ENCODE peak calls at places on chromosomes 7 and 10, in six cellular contexts. Q is OCI-LY7, J is heart right ventricle, D is IMR-90, G is PC-3, X is lower lobe of right lung. R is an unnamed sample.

GRCh38 chr10:129192344-129193128 is 274.5 kb upstream of the MGMT start:
- DNase-seq in Q (no peak), G (no peak), D (no peak), J (peak), X (no peak), R (no peak)

GRCh38 chr10:112332022-112332421 is 41.9 kb upstream of the ACSL5 start:
- DNase-seq in D (no peak), G (no peak), X (no peak), J (no peak), Q (no peak), R (no peak)

GRCh38 chr7:91264924-91265681 is 870 bp downstream of the FZD1 start:
- DNase-seq in D (peak), G (peak), Q (peak), X (peak), J (peak), R (no peak)

GRCh38 chr7:112481833-112482669 is 1.3 kb downstream of the LSMEM1 start:
- DNase-seq in Q (no peak), J (peak), G (peak), X (no peak), D (peak), R (no peak)

GRCh38 chr10:124469956-124470484 is 8.4 kb downstream of the LHPP start:
- DNase-seq in J (no peak), G (no peak), Q (no peak), X (no peak), D (no peak), R (no peak)

GRCh38 chr10:121465215-121465614 is 133.0 kb downstream of the FGFR2 start:
- DNase-seq in Q (no peak), D (no peak), X (no peak), G (no peak), J (no peak), R (no peak)

GRCh38 chr7:151251926-151252835 is 3.7 kb upstream of the SMARCD3 start:
- DNase-seq in J (peak), D (peak), G (peak), Q (no peak), X (peak), R (peak)

GRCh38 chr10:128873408-128873807 is 593.6 kb upstream of the MGMT start:
- DNase-seq in Q (no peak), X (no peak), D (no peak), G (no peak), J (no peak), R (no peak)

GRCh38 chr10:69751216-69751615 is 50.5 kb upstream of the COL13A1 start:
- DNase-seq in Q (no peak), D (no peak), G (no peak), X (no peak), J (no peak), R (no peak)

GRCh38 chr7:158847451-158847866 is 8.9 kb upstream of the DYNC2I1 start:
- DNase-seq in G (no peak), J (no peak), Q (no peak), D (no peak), X (no peak), R (no peak)

GRCh38 chr10:1213252-1213651 is 157.1 kb downstream of the WDR37 start:
- DNase-seq in D (no peak), G (no peak), Q (no peak), J (no peak), X (no peak), R (no peak)

GRCh38 chr10:26269754-26270153 is 53.2 kb downstream of the GAD2 start:
- DNase-seq in J (no peak), Q (peak), X (no peak), D (no peak), G (peak), R (no peak)

GRCh38 chr7:114214454-114214853 is 200.2 kb upstream of the FOXP2 start:
- DNase-seq in J (no peak), G (no peak), X (no peak), D (no peak), Q (no peak), R (no peak)

GRCh38 chr7:114206688-114207087 is 207.9 kb upstream of the FOXP2 start:
- DNase-seq in D (no peak), Q (no peak), G (no peak), X (no peak), J (no peak), R (no peak)

GRCh38 chr7:114212753-114213439 is 201.7 kb upstream of the FOXP2 start:
- DNase-seq in D (no peak), Q (no peak), J (no peak), G (no peak), X (no peak), R (no peak)

DNA sequence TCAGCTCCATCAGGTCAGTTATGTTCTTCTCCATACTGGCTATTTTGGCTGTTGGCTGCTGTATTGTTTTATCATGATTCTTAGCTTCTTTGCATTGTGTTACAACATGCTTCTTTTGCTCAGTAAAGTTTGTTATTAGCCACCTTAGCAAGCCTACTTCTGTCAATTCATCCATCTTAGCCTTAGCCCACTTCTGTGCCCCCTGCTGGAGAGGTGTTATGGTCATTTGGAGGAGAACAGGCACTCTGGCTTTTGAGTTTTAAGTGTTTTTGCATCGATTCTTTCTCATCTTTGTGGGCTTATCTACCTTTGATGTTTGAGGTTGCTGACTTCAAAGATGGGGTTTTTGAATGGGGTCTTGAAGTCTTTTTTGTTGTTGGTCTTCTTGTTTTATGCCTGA is 204.6 kb upstream of the FOXP2 start:
- DNase-seq in D (no peak), X (no peak), Q (no peak), J (no peak), G (no peak), R (no peak)
- TF ChIP-seq CTCF in D (no peak), X (no peak), Q (peak), J (no peak), G (no peak), R (peak)

GRCh38 chr10:107686095-107686494 is 521.6 kb upstream of the SORCS1 start:
- DNase-seq in G (no peak), D (no peak), X (peak), J (peak), Q (peak), R (no peak)
- H3K27ac ChIP-seq in G (no peak), D (no peak), X (peak), J (no peak), Q (no peak), R (no peak)

GRCh38 chr10:127694580-127695193 is 42.3 kb upstream of the FOXI2 start:
- DNase-seq in Q (peak), D (no peak), G (peak), X (peak), J (no peak), R (no peak)
- TF ChIP-seq CTCF in Q (peak), D (no peak), G (peak), X (peak), J (peak), R (no peak)

GRCh38 chr7:6272481-6273323 is at the start of gene CYTH3:
- DNase-seq in G (peak), X (peak), J (peak), D (peak), Q (peak), R (no peak)
- H3K27ac ChIP-seq in G (no peak), X (peak), J (peak), D (peak), Q (no peak), R (no peak)

DNA sequence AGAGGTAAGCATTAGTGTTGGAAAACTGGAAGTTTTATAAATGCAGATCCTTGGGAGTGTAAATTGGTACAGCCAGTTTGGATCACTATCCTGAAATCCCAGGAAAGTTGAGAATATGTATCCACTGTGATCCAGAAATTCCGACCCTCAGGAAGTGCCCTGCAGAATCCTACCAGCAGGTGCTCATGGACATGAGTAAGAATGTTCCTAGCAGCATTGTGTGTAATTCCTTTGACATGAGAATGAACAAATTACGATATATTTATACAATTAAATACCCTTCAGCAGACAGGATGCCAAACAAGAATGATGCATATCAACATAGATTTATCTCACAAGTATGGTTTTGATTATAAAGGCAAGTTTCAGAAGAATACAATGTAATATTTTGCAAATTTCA is 181.6 kb downstream of the XPNPEP1 start:
- DNase-seq in X (no peak), G (peak), J (no peak), D (no peak), Q (no peak), R (no peak)
- TF ChIP-seq CTCF in X (no peak), G (no peak), J (no peak), D (no peak), Q (no peak), R (no peak)

DNA sequence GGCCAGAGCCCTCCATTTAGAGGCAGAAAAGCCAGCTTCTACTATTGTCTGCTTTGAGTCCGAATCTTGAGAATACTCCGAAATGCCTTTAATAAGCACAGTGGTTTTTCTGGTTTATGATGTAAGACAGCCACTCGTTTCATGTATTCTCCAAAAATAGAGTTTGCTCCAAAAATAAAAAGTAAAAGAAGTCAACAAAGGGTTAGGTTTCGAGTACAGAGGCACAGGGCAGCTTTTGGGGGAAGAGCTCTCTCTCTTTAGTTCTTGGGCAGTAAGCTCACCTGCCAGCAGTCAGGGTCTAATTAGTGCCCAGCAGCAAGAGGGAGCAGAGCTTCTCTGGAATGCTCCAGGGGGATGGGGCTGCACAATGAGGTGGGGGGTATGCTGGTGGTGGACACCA is 20.2 kb downstream of the CREB3L2 start:
- DNase-seq in D (no peak), X (no peak), G (no peak), J (no peak), Q (peak), R (no peak)
- H3K27ac ChIP-seq in D (peak), X (peak), G (peak), J (peak), Q (peak), R (peak)

DNA sequence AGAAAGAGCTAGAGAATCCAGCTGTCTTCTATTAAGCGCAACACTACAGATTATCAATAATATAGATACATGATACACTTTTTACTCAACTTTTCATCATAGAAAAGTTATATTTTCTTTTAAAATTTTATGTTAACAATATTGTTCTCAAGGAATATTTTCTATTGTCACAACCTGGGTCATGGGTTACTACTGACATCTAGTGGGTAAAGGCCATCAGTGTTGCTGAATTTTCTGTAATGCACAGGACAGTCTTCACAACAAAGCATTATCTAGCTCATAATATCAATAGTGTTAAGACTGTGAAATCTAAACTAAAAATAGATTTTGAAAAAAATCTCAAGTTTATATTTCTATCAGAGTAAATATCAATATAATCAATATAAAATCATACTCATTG is 209.8 kb downstream of the ZNF33B start:
- DNase-seq in Q (peak), G (peak), D (no peak), X (no peak), J (no peak), R (no peak)
- TF ChIP-seq CTCF in Q (peak), G (peak), D (peak), X (peak), J (peak), R (peak)

GRCh38 chr7:5387711-5388245 is 35.9 kb downstream of the TNRC18 start:
- DNase-seq in G (no peak), X (no peak), D (no peak), J (no peak), Q (no peak), R (no peak)

GRCh38 chr7:5381211-5381772 is 42.3 kb downstream of the TNRC18 start:
- DNase-seq in X (no peak), D (no peak), G (no peak), Q (no peak), J (no peak), R (no peak)

GRCh38 chr7:5382281-5383041 is 41.2 kb downstream of the TNRC18 start:
- DNase-seq in G (no peak), D (peak), Q (no peak), J (no peak), X (no peak), R (no peak)

GRCh38 chr7:5383314-5384098 is 40.1 kb downstream of the TNRC18 start:
- DNase-seq in G (no peak), X (no peak), J (no peak), D (no peak), Q (no peak), R (no peak)

DNA sequence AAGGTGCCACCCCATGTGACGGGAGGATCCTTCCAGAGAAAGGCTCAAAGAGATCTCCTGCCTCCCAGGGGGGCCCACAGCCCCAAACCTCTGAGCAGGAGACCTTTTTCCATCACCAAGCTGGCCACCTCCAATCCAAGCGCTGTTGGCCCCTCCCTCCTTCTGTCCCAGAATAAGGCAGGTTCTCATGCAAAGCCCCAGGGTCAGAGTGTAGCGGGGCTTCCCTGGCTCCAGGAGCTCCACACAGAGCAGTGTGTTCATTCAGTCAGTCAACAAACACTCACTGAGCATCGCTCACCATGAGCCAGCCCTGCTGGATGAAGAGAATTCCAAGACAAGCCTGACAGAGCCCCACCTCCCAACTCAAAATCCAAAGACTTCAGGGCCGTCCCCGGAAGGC is 39.0 kb downstream of the TNRC18 start:
- DNase-seq in X (no peak), D (no peak), J (no peak), Q (no peak), G (no peak), R (no peak)
- H3K27ac ChIP-seq in X (no peak), D (no peak), J (no peak), Q (no peak), G (no peak), R (no peak)

GRCh38 chr7:55572378-55573233 is at the start of gene VOPP1:
- DNase-seq in Q (peak), G (peak), J (peak), D (peak), X (peak), R (no peak)

GRCh38 chr7:55570218-55570873 is 2.0 kb downstream of the VOPP1 start:
- DNase-seq in J (no peak), D (no peak), X (no peak), Q (peak), G (no peak), R (no peak)

GRCh38 chr7:55570939-55571338 is 1.4 kb downstream of the VOPP1 start:
- DNase-seq in G (peak), Q (no peak), X (no peak), J (no peak), D (peak), R (peak)

GRCh38 chr7:55573234-55573504 is 867 bp upstream of the VOPP1 start:
- DNase-seq in Q (no peak), X (no peak), J (no peak), D (no peak), G (no peak), R (no peak)

DNA sequence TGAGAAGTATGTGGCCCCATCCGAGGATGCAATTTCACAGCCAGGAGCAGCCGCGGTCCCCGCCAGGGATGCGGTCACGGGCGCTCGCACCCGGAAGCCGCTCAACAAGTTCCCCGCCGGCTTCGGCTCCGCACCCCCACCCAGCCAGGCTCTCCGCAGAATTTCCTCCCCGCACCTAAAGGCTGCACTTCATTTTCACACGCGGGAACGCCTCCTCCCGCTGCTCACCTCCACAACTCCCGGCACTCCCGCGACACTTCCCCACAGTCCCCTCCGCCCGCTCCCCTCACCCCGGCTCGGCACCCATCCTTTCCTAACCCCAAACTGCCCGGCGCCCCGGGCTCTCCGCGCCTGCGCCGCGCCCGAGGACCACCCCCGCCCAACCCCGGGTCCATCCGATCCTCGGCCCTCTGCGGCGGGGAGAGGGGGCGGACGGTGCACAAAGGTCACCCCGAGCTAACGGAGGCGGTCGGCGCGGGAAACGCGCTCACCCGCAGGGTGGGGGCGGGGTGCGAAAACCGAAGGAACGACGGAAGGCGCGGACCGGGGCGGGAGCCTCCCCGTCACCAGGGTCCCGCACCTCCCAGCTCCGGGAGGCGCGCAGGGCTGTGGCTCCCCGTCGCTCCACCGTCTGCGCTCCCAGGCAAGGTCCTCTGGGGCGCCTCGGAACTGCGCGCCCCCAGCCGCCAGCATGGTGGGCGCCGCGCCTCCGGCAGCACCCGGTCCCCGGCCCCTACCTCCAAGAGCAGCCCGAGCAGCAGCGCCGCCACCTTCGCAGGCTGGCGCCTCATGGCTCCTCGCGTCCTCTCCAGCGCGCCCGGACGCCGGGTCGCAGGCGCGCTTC is 546 bp downstream of the VOPP1 start:
- DNase-seq in D (peak), Q (peak), G (peak), X (peak), J (peak), R (no peak)
- TF ChIP-seq CTCF in D (peak), Q (no peak), G (no peak), X (no peak), J (no peak), R (no peak)